ENCODE peak calls at places on chromosomes 12 and 14, in nine cellular contexts. One of them, this sample, is unnamed.

GRCh38 chr14:65850429-65851145 is 438.1 kb downstream of the FUT8 start:
- DNase-seq in neural progenitor cell: no peak
- DNase-seq in cardiac septum: no peak
- DNase-seq in NCI-H1105: no peak
- DNase-seq in cardiac muscle cell: no peak
- DNase-seq in astrocyte of the spinal cord: no peak
- DNase-seq in stimulated activated CD8-positive, alpha-beta memory T cell treated with anti-CD3 and anti-CD28 coated beads, Interleukin-4, amount 100 ng/mL, for 24 hours: peak
- DNase-seq in EL: no peak
- DNase-seq in germinal center: no peak
- DNase-seq in this sample: peak

GRCh38 chr14:69263364-69263763 is 3.4 kb downstream of the GALNT16 start:
- DNase-seq in stimulated activated CD8-positive, alpha-beta memory T cell treated with anti-CD3 and anti-CD28 coated beads, Interleukin-4, amount 100 ng/mL, for 24 hours: no peak
- DNase-seq in germinal center: no peak
- DNase-seq in cardiac septum: no peak
- DNase-seq in NCI-H1105: no peak
- DNase-seq in astrocyte of the spinal cord: peak
- DNase-seq in neural progenitor cell: no peak
- DNase-seq in cardiac muscle cell: peak
- DNase-seq in EL: peak
- DNase-seq in this sample: peak

GRCh38 chr12:8048906-8049305 is 16.4 kb downstream of the FOXJ2 start:
- DNase-seq in cardiac septum: no peak
- DNase-seq in stimulated activated CD8-positive, alpha-beta memory T cell treated with anti-CD3 and anti-CD28 coated beads, Interleukin-4, amount 100 ng/mL, for 24 hours: no peak
- DNase-seq in neural progenitor cell: no peak
- DNase-seq in cardiac muscle cell: no peak
- DNase-seq in NCI-H1105: no peak
- DNase-seq in germinal center: no peak
- DNase-seq in EL: no peak
- DNase-seq in astrocyte of the spinal cord: no peak
- DNase-seq in this sample: no peak

GRCh38 chr14:52783211-52783610 is 8.2 kb downstream of the GNPNAT1 start:
- DNase-seq in cardiac septum: no peak
- DNase-seq in EL: no peak
- DNase-seq in astrocyte of the spinal cord: no peak
- DNase-seq in cardiac muscle cell: no peak
- DNase-seq in stimulated activated CD8-positive, alpha-beta memory T cell treated with anti-CD3 and anti-CD28 coated beads, Interleukin-4, amount 100 ng/mL, for 24 hours: no peak
- DNase-seq in neural progenitor cell: no peak
- DNase-seq in germinal center: no peak
- DNase-seq in NCI-H1105: no peak
- DNase-seq in this sample: no peak

GRCh38 chr14:64702493-64703392 is 1.5 kb upstream of the PLEKHG3 start:
- DNase-seq in cardiac septum: no peak
- DNase-seq in astrocyte of the spinal cord: no peak
- DNase-seq in germinal center: no peak
- DNase-seq in EL: no peak
- DNase-seq in cardiac muscle cell: no peak
- DNase-seq in neural progenitor cell: peak
- DNase-seq in stimulated activated CD8-positive, alpha-beta memory T cell treated with anti-CD3 and anti-CD28 coated beads, Interleukin-4, amount 100 ng/mL, for 24 hours: no peak
- DNase-seq in NCI-H1105: peak
- DNase-seq in this sample: no peak

GRCh38 chr14:94648801-94649200 is 36.6 kb downstream of the SERPINA3 start:
- DNase-seq in germinal center: no peak
- DNase-seq in NCI-H1105: no peak
- DNase-seq in cardiac muscle cell: no peak
- DNase-seq in neural progenitor cell: no peak
- DNase-seq in astrocyte of the spinal cord: no peak
- DNase-seq in EL: no peak
- DNase-seq in cardiac septum: peak
- DNase-seq in stimulated activated CD8-positive, alpha-beta memory T cell treated with anti-CD3 and anti-CD28 coated beads, Interleukin-4, amount 100 ng/mL, for 24 hours: no peak
- DNase-seq in this sample: no peak

GRCh38 chr12:100899301-100899700 is 104.7 kb downstream of the ANO4 start:
- DNase-seq in stimulated activated CD8-positive, alpha-beta memory T cell treated with anti-CD3 and anti-CD28 coated beads, Interleukin-4, amount 100 ng/mL, for 24 hours: no peak
- DNase-seq in cardiac septum: no peak
- DNase-seq in neural progenitor cell: no peak
- DNase-seq in germinal center: no peak
- DNase-seq in cardiac muscle cell: no peak
- DNase-seq in NCI-H1105: no peak
- DNase-seq in astrocyte of the spinal cord: no peak
- DNase-seq in EL: no peak
- DNase-seq in this sample: no peak

GRCh38 chr14:91108941-91109611 is 4.8 kb upstream of the DGLUCY start:
- DNase-seq in astrocyte of the spinal cord: peak
- DNase-seq in cardiac muscle cell: no peak
- DNase-seq in stimulated activated CD8-positive, alpha-beta memory T cell treated with anti-CD3 and anti-CD28 coated beads, Interleukin-4, amount 100 ng/mL, for 24 hours: no peak
- DNase-seq in neural progenitor cell: no peak
- DNase-seq in cardiac septum: no peak
- DNase-seq in NCI-H1105: no peak
- DNase-seq in germinal center: no peak
- DNase-seq in EL: peak
- DNase-seq in this sample: no peak

GRCh38 chr12:125412506-125412905 is 347.3 kb downstream of the AACS start:
- DNase-seq in germinal center: no peak
- DNase-seq in EL: no peak
- DNase-seq in cardiac muscle cell: no peak
- DNase-seq in astrocyte of the spinal cord: no peak
- DNase-seq in stimulated activated CD8-positive, alpha-beta memory T cell treated with anti-CD3 and anti-CD28 coated beads, Interleukin-4, amount 100 ng/mL, for 24 hours: no peak
- DNase-seq in neural progenitor cell: no peak
- DNase-seq in cardiac septum: no peak
- DNase-seq in NCI-H1105: no peak
- DNase-seq in this sample: no peak

This sample was measured in SK-N-DZ.